ENCODE peak calls at places on chromosomes 6 and 20, in eight cellular contexts. X is naive thymus-derived CD8-positive, alpha-beta T cell; B is ovary; J is GDM1; F is GM10248; N is stimulated activated CD4-positive, alpha-beta T cell treated with anti-CD3 and anti-CD28 coated beads, Interleukin-4, amount 100 ng/mL, for 1 hour; Y is effector memory CD4-positive, alpha-beta T cell; C is activated CD4-positive, alpha-beta T cell treated with anti-CD3 and anti-CD28 coated beads, Interleukin-2, amount 10 ng/mL, durations not matched to agents 7 days and 5 days. V is an unnamed sample.

GRCh38 chr20:64109831-64110391 is 2.5 kb upstream of the NPBWR2 start:
- DNase-seq in X (no peak), B (peak; percentile 5), J (no peak), F (no peak), N (no peak), Y (no peak), C (peak; percentile 3), V (no peak)

GRCh38 chr20:38186788-38187221 is 21.7 kb upstream of the TGM2 start:
- DNase-seq in X (no peak), B (no peak), J (no peak), F (no peak), N (no peak), Y (no peak), C (no peak), V (peak; percentile 85)

GRCh38 chr6:32149932-32150920 is 1.5 kb downstream of the PRRT1 start:
- DNase-seq in X (no peak), B (peak; percentile 59), J (no peak), F (no peak), N (no peak), Y (no peak), C (no peak), V (no peak)

GRCh38 chr20:10090588-10091166 is 55.9 kb downstream of the ANKEF1 start:
- DNase-seq in X (no peak), B (peak; percentile 29), J (no peak), F (peak; percentile 26), N (peak; percentile 4), Y (no peak), C (peak; percentile 34), V (no peak)

GRCh38 chr20:43190332-43190953 is 737 bp upstream of the PTPRT start:
- DNase-seq in X (no peak), B (no peak), J (no peak), F (no peak), N (no peak), Y (no peak), C (no peak), V (no peak)

GRCh38 chr20:41617059-41617921 is 887 bp downstream of the CHD6 start:
- DNase-seq in X (peak; percentile 56), B (peak; percentile 65), J (no peak), F (peak; percentile 46), N (peak; percentile 52), Y (peak; percentile 39), C (peak; percentile 51), V (peak; percentile 20)

GRCh38 chr20:57893364-57894001 is 183.7 kb upstream of the PMEPA1 start:
- DNase-seq in X (no peak), B (no peak), J (no peak), F (no peak), N (no peak), Y (no peak), C (no peak), V (no peak)

GRCh38 chr6:159267165-159267564 is 98.0 kb downstream of the FNDC1 start:
- DNase-seq in X (no peak), B (no peak), J (no peak), F (no peak), N (no peak), Y (no peak), C (peak; percentile 26), V (no peak)

GRCh38 chr6:142819603-142820335 is 125.2 kb downstream of the HIVEP2 start:
- DNase-seq in X (no peak), B (no peak), J (no peak), F (peak; percentile 34), N (peak; percentile 27), Y (peak; percentile 23), C (peak; percentile 58), V (no peak)

GRCh38 chr6:133804263-133804662 is 84.7 kb upstream of the TCF21 start:
- DNase-seq in X (no peak), B (no peak), J (no peak), F (no peak), N (no peak), Y (no peak), C (no peak), V (peak; percentile 91)

GRCh38 chr6:135951169-135951568 is 99.7 kb downstream of the PDE7B start:
- DNase-seq in X (no peak), B (no peak), J (no peak), F (no peak), N (no peak), Y (no peak), C (no peak), V (no peak)

GRCh38 chr6:153778216-153778615 is 260.8 kb upstream of the OPRM1 start:
- DNase-seq in X (no peak), B (no peak), J (no peak), F (no peak), N (no peak), Y (no peak), C (no peak), V (no peak)

GRCh38 chr6:107321793-107322192 is 137.6 kb downstream of the PDSS2 start:
- DNase-seq in X (no peak), B (no peak), J (no peak), F (no peak), N (no peak), Y (no peak), C (no peak), V (no peak)

GRCh38 chr20:16069416-16070010 is 503.7 kb downstream of the KIF16B start:
- DNase-seq in X (no peak), B (no peak), J (no peak), F (peak; percentile 24), N (no peak), Y (no peak), C (no peak), V (no peak)

GRCh38 chr6:71510057-71510713 is 221.6 kb downstream of the OGFRL1 start:
- DNase-seq in X (no peak), B (peak; percentile 23), J (no peak), F (peak; percentile 19), N (no peak), Y (no peak), C (no peak), V (peak; percentile 53)

GRCh38 chr6:78530208-78530607 is 337.1 kb upstream of the IRAK1BP1 start:
- DNase-seq in X (no peak), B (no peak), J (no peak), F (no peak), N (no peak), Y (no peak), C (no peak), V (no peak)

GRCh38 chr6:142455957-142456589 is 154.3 kb downstream of the ADGRG6 start:
- DNase-seq in X (no peak), B (no peak), J (no peak), F (no peak), N (no peak), Y (no peak), C (no peak), V (no peak)

GRCh38 chr20:22507240-22507961 is 77.0 kb downstream of the FOXA2 start:
- DNase-seq in X (no peak), B (no peak), J (no peak), F (no peak), N (no peak), Y (no peak), C (no peak), V (no peak)

V was measured in NCI-H226.